ENCODE peak calls at places on chromosomes 2 and 18, in eight cellular contexts. A is Peyer's patch, T is PC-3, F is HAP-1, Z is breast epithelium, S is GM23338, D is gastrocnemius medialis, H is tibial nerve. K is an unnamed sample.
A peak's percentile ranks its signal among the peaks of the same experiment; 100 is the strongest.

GRCh38 chr2:47339745-47340541 is 63.0 kb upstream of the MSH2 start:
- DNase-seq in H (no peak), F (no peak), D (no peak), S (no peak), A (no peak), T (peak; percentile 97), Z (peak; percentile 76), K (peak; percentile 61)

GRCh38 chr2:49288902-49289680 is 134.8 kb upstream of the FSHR start:
- DNase-seq in F (no peak), A (no peak), T (no peak), D (no peak), S (no peak), H (no peak), Z (no peak), K (no peak)

GRCh38 chr2:26934985-26935384 is 35.5 kb upstream of the MAPRE3 start:
- DNase-seq in F (no peak), S (no peak), Z (no peak), D (no peak), A (no peak), T (no peak), H (no peak), K (no peak)

GRCh38 chr2:24885221-24886113 is 34.6 kb downstream of the ADCY3 start:
- DNase-seq in D (no peak), T (no peak), Z (no peak), H (no peak), S (no peak), F (no peak), A (no peak), K (peak; percentile 50)

GRCh38 chr2:240425236-240425615 is 10.2 kb upstream of the GPC1 start:
- DNase-seq in D (peak; percentile 4), S (no peak), Z (no peak), A (no peak), F (no peak), T (no peak), H (no peak), K (no peak)

GRCh38 chr2:111669928-111670695 is 213.9 kb downstream of the ANAPC1 start:
- DNase-seq in D (no peak), F (no peak), Z (no peak), A (no peak), H (no peak), S (no peak), T (no peak), K (peak; percentile 19)

GRCh38 chr2:6992821-6993228 is 75.6 kb downstream of the RNF144A start:
- DNase-seq in A (no peak), F (peak; percentile 27), H (no peak), T (no peak), S (no peak), D (no peak), Z (no peak), K (no peak)

GRCh38 chr2:201660293-201660895 is 17.1 kb upstream of the TMEM237 start:
- DNase-seq in H (no peak), D (no peak), S (peak; percentile 7), T (no peak), Z (no peak), A (no peak), F (no peak), K (no peak)

DNA sequence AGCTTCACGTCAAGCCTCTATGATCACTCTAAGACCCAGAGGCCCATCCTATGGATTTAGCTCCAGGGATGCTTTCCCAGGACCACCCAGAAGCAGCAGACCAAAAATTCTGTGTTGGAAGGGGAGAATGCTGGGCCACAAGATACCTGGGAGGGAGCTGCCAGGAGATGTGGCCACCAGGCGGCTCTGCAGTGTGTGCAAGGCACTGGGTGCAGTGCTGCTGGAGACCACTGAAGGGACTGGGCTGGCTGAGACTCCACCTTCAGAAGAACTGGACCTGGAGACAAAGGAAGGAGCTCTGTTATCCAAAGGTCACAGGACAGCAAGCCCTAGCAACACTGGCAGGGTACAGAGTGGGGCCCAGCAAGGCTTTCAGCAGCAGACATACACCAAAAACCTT is 34.0 kb downstream of the KANSL3 start:
- DNase-seq in H (no peak), F (no peak), A (no peak), S (peak; percentile 38), T (no peak), Z (no peak), D (no peak), K (no peak)
- H3K4me1 ChIP-seq in H (no peaks in the 10 kb centered on the region), F (peaks cover 3% of the 10 kb centered on the region), A (no peaks in the 10 kb centered on the region), S (no peaks in the 10 kb centered on the region), T (no peaks in the 10 kb centered on the region), Z (no peaks in the 10 kb centered on the region), D (peaks cover 65% of the 10 kb centered on the region), K (peaks cover 8% of the 10 kb centered on the region)

GRCh38 chr2:109030870-109031480 is 42.0 kb upstream of the EDAR start:
- DNase-seq in A (no peak), F (no peak), D (no peak), Z (no peak), S (peak; percentile 11), T (no peak), H (no peak), K (no peak)
- H3K4me1 ChIP-seq in A (no peaks in the 10 kb centered on the region), F (peaks cover 3% of the 10 kb centered on the region), D (no peaks in the 10 kb centered on the region), Z (peaks cover 5% of the 10 kb centered on the region), S (peaks cover 11% of the 10 kb centered on the region), T (no peaks in the 10 kb centered on the region), H (peaks cover 9% of the 10 kb centered on the region), K (no peaks in the 10 kb centered on the region)

DNA sequence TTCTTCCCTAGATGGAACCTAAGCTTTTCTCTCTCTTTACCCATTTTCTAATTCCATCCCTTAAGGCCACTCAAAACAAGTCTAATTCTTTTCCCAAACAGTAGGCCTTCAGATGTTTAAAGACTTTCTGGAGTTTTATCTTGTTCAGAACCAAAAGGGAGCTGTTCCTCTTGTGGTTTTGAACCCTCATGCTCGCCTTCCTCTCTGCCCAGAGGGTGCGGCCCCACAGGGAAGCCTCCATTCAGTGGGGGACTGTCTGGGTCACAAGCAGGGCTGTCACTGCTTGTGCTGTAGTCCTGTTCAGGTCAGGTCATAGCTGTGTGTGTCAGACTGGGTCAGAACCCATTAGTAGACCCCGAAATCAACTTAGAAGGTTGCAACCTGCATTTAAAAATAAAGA is 56.5 kb downstream of the TET3 start:
- DNase-seq in T (no peak), H (no peak), D (no peak), Z (no peak), F (no peak), A (no peak), S (no peak), K (no peak)
- H3K4me1 ChIP-seq in T (no peaks in the 10 kb centered on the region), H (peaks cover 29% of the 10 kb centered on the region), D (peaks cover 13% of the 10 kb centered on the region), Z (no peaks in the 10 kb centered on the region), F (no peaks in the 10 kb centered on the region), A (peaks cover 2% of the 10 kb centered on the region), S (peaks cover 17% of the 10 kb centered on the region), K (peaks cover 5% of the 10 kb centered on the region)

GRCh38 chr18:48842259-48843061 is 108.3 kb downstream of the SMAD7 start:
- DNase-seq in H (no peak), S (no peak), A (peak; percentile 52), D (no peak), F (no peak), T (no peak), Z (no peak), K (no peak)
- H3K4me1 ChIP-seq in H (peaks cover 24% of the 10 kb centered on the region), S (peaks cover 5% of the 10 kb centered on the region), A (no peaks in the 10 kb centered on the region), D (peaks cover 16% of the 10 kb centered on the region), F (no peaks in the 10 kb centered on the region), T (peaks cover 18% of the 10 kb centered on the region), Z (no peaks in the 10 kb centered on the region), K (peaks cover 26% of the 10 kb centered on the region)

GRCh38 chr2:105784577-105784976 is 39.9 kb downstream of the NCK2 start:
- DNase-seq in A (no peak), D (no peak), S (no peak), H (no peak), Z (no peak), T (no peak), F (no peak), K (no peak)

GRCh38 chr2:105783151-105783738 is 38.5 kb downstream of the NCK2 start:
- DNase-seq in A (no peak), H (no peak), S (no peak), F (no peak), T (no peak), D (no peak), Z (no peak), K (no peak)

GRCh38 chr2:105785095-105785847 is 40.6 kb downstream of the NCK2 start:
- DNase-seq in H (no peak), S (no peak), Z (no peak), T (no peak), F (no peak), D (no peak), A (no peak), K (no peak)

GRCh38 chr2:105782646-105783045 is 37.9 kb downstream of the NCK2 start:
- DNase-seq in S (no peak), H (no peak), D (no peak), Z (no peak), A (no peak), F (no peak), T (no peak), K (no peak)

GRCh38 chr2:105783972-105784371 is 39.3 kb downstream of the NCK2 start:
- DNase-seq in S (no peak), Z (no peak), D (no peak), F (no peak), T (no peak), A (no peak), H (no peak), K (no peak)
- H3K4me1 ChIP-seq in S (peaks cover 24% of the 10 kb centered on the region), Z (no peaks in the 10 kb centered on the region), D (peaks cover 58% of the 10 kb centered on the region), F (peaks cover 9% of the 10 kb centered on the region), T (no peaks in the 10 kb centered on the region), A (peaks cover 3% of the 10 kb centered on the region), H (peaks cover 31% of the 10 kb centered on the region), K (peaks cover 14% of the 10 kb centered on the region)

GRCh38 chr2:68762665-68763064 is 28.1 kb downstream of the ARHGAP25 start:
- DNase-seq in F (no peak), A (no peak), T (no peak), H (no peak), Z (no peak), S (no peak), D (no peak), K (peak; percentile 79)
- H3K4me1 ChIP-seq in F (no peaks in the 10 kb centered on the region), A (no peaks in the 10 kb centered on the region), T (no peaks in the 10 kb centered on the region), H (peaks cover 17% of the 10 kb centered on the region), Z (no peaks in the 10 kb centered on the region), S (peaks cover 21% of the 10 kb centered on the region), D (no peaks in the 10 kb centered on the region), K (peaks cover 22% of the 10 kb centered on the region)

K was measured in IMR-90.